ENCODE peak calls at places on chromosomes 3 and 15, in four cellular contexts. M, E, T and U are unnamed samples.

GRCh38 chr15:63322541-63322940 is 45.1 kb downstream of the APH1B start:
- DNase-seq in M (no peak), E (no peak), T (no peak), U (no peak)

GRCh38 chr3:12870942-12871341 is 29.6 kb upstream of the RPL32 start:
- DNase-seq in M (peak; percentile 23), E (no peak), T (no peak), U (no peak)

GRCh38 chr3:105806361-105806760 is 62.5 kb downstream of the CBLB start:
- DNase-seq in M (peak; percentile 84), E (no peak), T (peak; percentile 40), U (no peak)

GRCh38 chr3:27681249-27681748 is 40.8 kb downstream of the EOMES start:
- DNase-seq in M (peak; percentile 50), E (no peak), T (peak; percentile 58), U (no peak)

GRCh38 chr3:20047940-20048339 is 7.7 kb downstream of the KAT2B start:
- DNase-seq in M (no peak), E (no peak), T (no peak), U (no peak)

GRCh38 chr15:90231028-90232017 is 2.4 kb downstream of the CIB1 start:
- DNase-seq in M (no peak), E (no peak), T (no peak), U (no peak)

GRCh38 chr3:40162616-40163015 is 146.9 kb upstream of the EIF1B start:
- DNase-seq in M (no peak), E (no peak), T (no peak), U (no peak)

GRCh38 chr15:32715276-32715675 is 2.5 kb upstream of the GREM1 start:
- DNase-seq in M (no peak), E (no peak), T (no peak), U (no peak)

GRCh38 chr3:131109156-131109555 is 82.5 kb downstream of the NEK11 start:
- DNase-seq in M (no peak), E (no peak), T (no peak), U (no peak)

GRCh38 chr15:90177012-90177411 is 24.1 kb upstream of the SEMA4B start:
- DNase-seq in M (no peak), E (no peak), T (no peak), U (no peak)

GRCh38 chr3:20406621-20407020 is 220.6 kb upstream of the SGO1 start:
- DNase-seq in M (no peak), E (no peak), T (no peak), U (no peak)

GRCh38 chr15:48630245-48630644 is 15.3 kb downstream of the FBN1 start:
- DNase-seq in M (no peak), E (no peak), T (no peak), U (no peak)

GRCh38 chr3:50177346-50177745 is 14.1 kb upstream of the GNAT1 start:
- DNase-seq in M (no peak), E (no peak), T (no peak), U (no peak)

GRCh38 chr3:115348391-115348790 is 201.3 kb upstream of the ZBTB20 start:
- DNase-seq in M (no peak), E (no peak), T (no peak), U (no peak)

GRCh38 chr3:134901461-134901860 is 106.4 kb downstream of the EPHB1 start:
- DNase-seq in M (no peak), E (no peak), T (no peak), U (no peak)

GRCh38 chr3:174125267-174125844 is 727.8 kb downstream of the NLGN1 start:
- DNase-seq in M (peak; percentile 26), E (no peak), T (peak; percentile 6), U (no peak)

GRCh38 chr3:66592061-66592875 is 91.4 kb upstream of the LRIG1 start:
- DNase-seq in M (no peak), E (no peak), T (no peak), U (no peak)

GRCh38 chr3:184908859-184909258 is 96.9 kb downstream of the VPS8 start:
- DNase-seq in M (no peak), E (no peak), T (peak; percentile 47), U (no peak)

GRCh38 chr3:28667646-28668376 is 319.2 kb upstream of the AZI2 start:
- DNase-seq in M (peak; percentile 58), E (no peak), T (peak; percentile 32), U (no peak)